ENCODE peak calls at places on chromosomes 11 and 22, in eight cellular contexts. L is fibroblast of the aortic adventitia, D is spleen, I is RWPE1, H is tibial nerve, W is PC-3, O is HL-60, T is cardiac fibroblast. E is an unnamed sample.
A peak's percentile ranks its signal among the peaks of the same experiment; 100 is the strongest.

GRCh38 chr11:41534861-41535260 is 75.4 kb upstream of the LRRC4C start:
- DNase-seq in D (no peak), L (no peak), T (no peak), I (no peak), O (no peak), H (no peak), W (peak; percentile 59), E (no peak)

GRCh38 chr22:25781801-25782200 is 39.8 kb downstream of the MYO18B start:
- DNase-seq in H (no peak), W (no peak), T (no peak), O (no peak), L (no peak), D (no peak), I (no peak), E (no peak)

GRCh38 chr11:726278-726915 is 20.4 kb downstream of the EPS8L2 start:
- DNase-seq in I (peak; percentile 80), L (peak; percentile 49), O (peak; percentile 62), T (no peak), H (no peak), D (peak; percentile 94), W (no peak), E (peak; percentile 39)

GRCh38 chr11:117428186-117428855 is 100.7 kb downstream of the CEP164 start:
- DNase-seq in I (no peak), D (peak; percentile 70), W (no peak), O (no peak), L (no peak), T (no peak), H (no peak), E (no peak)

GRCh38 chr11:102600666-102601065 is 24.5 kb downstream of the MMP20 start:
- DNase-seq in W (no peak), L (no peak), I (no peak), O (no peak), D (no peak), H (no peak), T (no peak), E (no peak)

GRCh38 chr11:74269161-74269809 is 42.2 kb downstream of the P4HA3 start:
- DNase-seq in L (peak; percentile 55), T (peak; percentile 73), H (no peak), I (no peak), O (no peak), W (no peak), D (no peak), E (no peak)

GRCh38 chr22:38937541-38937940 is 19.9 kb upstream of the APOBEC3A start:
- DNase-seq in W (no peak), L (no peak), H (no peak), T (no peak), I (no peak), D (no peak), O (no peak), E (no peak)

GRCh38 chr11:100910808-100911207 is 218.8 kb downstream of the PGR start:
- DNase-seq in L (no peak), O (no peak), W (no peak), D (no peak), T (no peak), I (no peak), H (no peak), E (no peak)

GRCh38 chr22:49355206-49355920 is 472.3 kb downstream of the BRD1 start:
- DNase-seq in W (no peak), D (peak; percentile 53), H (no peak), I (no peak), O (no peak), L (no peak), T (no peak), E (no peak)

GRCh38 chr11:33258631-33259184 is 1.5 kb downstream of the HIPK3 start:
- DNase-seq in I (no peak), D (no peak), T (peak; percentile 72), W (peak; percentile 38), L (peak; percentile 72), H (no peak), O (no peak), E (no peak)

GRCh38 chr22:50270302-50271010 is at the start of gene MAPK11:
- DNase-seq in L (peak; percentile 65), T (peak; percentile 73), O (no peak), D (peak; percentile 91), W (peak; percentile 54), H (peak; percentile 46), I (no peak), E (peak; percentile 86)

GRCh38 chr11:110463153-110463552 is 33.4 kb downstream of the FDX1 start:
- DNase-seq in I (no peak), D (peak; percentile 83), L (peak; percentile 72), H (peak; percentile 43), W (peak; percentile 51), T (peak; percentile 75), O (peak; percentile 15), E (no peak)

GRCh38 chr11:73400293-73400692 is 24.1 kb downstream of the RELT start:
- DNase-seq in T (no peak), O (no peak), W (no peak), L (no peak), H (peak; percentile 7), D (no peak), I (no peak), E (no peak)

GRCh38 chr11:48109046-48109666 is 107.5 kb upstream of the OR4B1 start:
- DNase-seq in T (peak; percentile 74), W (peak; percentile 69), O (peak; percentile 43), I (peak; percentile 60), L (peak; percentile 71), H (no peak), D (no peak), E (no peak)
- TF ChIP-seq CTCF in T (peak; percentile 27), W (peak; percentile 34), O (no peak), I (no peak), L (peak; percentile 38), H (peak; percentile 54), D (peak; percentile 34), E (peak; percentile 44)

GRCh38 chr22:40453676-40454075 is 83.3 kb downstream of the SGSM3 start:
- DNase-seq in O (no peak), L (no peak), T (no peak), W (no peak), H (no peak), I (no peak), D (no peak), E (no peak)
- TF ChIP-seq CTCF in O (no peak), L (no peak), T (no peak), W (no peak), H (no peak), I (no peak), D (no peak), E (no peak)

GRCh38 chr11:129694538-129694937 is 121.1 kb upstream of the TMEM45B start:
- DNase-seq in H (no peak), T (no peak), O (no peak), W (peak; percentile 36), L (no peak), I (no peak), D (no peak), E (no peak)
- TF ChIP-seq CTCF in H (no peak), T (no peak), O (no peak), W (peak; percentile 57), L (no peak), I (no peak), D (no peak), E (no peak)

GRCh38 chr22:22461111-22461510 is 47.4 kb downstream of the ZNF280B start:
- DNase-seq in D (no peak), H (no peak), I (no peak), W (no peak), O (no peak), T (no peak), L (no peak), E (no peak)

GRCh38 chr22:22458896-22459588 is 49.5 kb downstream of the ZNF280B start:
- DNase-seq in T (no peak), I (no peak), W (no peak), L (no peak), H (no peak), O (no peak), D (no peak), E (no peak)

GRCh38 chr22:22461583-22461982 is 47.0 kb downstream of the ZNF280B start:
- DNase-seq in O (no peak), L (no peak), T (no peak), W (no peak), D (no peak), I (no peak), H (no peak), E (no peak)

GRCh38 chr22:22460060-22460459 is 48.5 kb downstream of the ZNF280B start:
- DNase-seq in W (no peak), L (no peak), D (no peak), O (no peak), T (no peak), I (no peak), H (no peak), E (no peak)

GRCh38 chr22:22460635-22461034 is 47.9 kb downstream of the ZNF280B start:
- DNase-seq in T (peak; percentile 8), L (peak; percentile 16), O (no peak), W (peak; percentile 15), D (no peak), I (no peak), H (no peak), E (no peak)
- TF ChIP-seq CTCF in T (peak; percentile 54), L (peak; percentile 50), O (peak; percentile 15), W (peak; percentile 32), D (no peak), I (peak; percentile 16), H (no peak), E (peak; percentile 44)

DNA sequence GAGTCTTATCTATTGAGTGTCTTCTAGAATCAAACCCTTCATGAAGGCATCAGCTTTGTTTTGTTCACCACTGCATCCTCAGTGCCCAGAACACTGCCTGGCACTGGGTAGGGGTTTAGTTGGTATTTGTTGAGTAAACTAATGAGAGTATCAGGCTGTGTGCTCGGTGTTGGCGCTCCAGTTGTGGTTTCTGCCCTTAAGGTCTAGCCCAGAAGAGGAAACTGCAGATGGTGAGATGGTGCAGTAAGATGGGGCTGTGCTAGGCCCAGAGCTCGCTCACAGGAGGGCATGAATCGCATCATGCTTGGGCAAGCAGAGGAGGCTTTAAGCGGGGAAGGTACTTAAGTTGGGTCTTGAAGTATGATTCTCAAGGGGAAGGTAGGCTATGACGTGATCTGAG is 97.2 kb downstream of the FBXO7 start:
- DNase-seq in H (no peak), T (no peak), O (no peak), L (no peak), W (no peak), I (no peak), D (no peak), E (no peak)
- TF ChIP-seq CTCF in H (no peak), T (no peak), O (no peak), L (no peak), W (no peak), I (no peak), D (no peak), E (no peak)

GRCh38 chr11:128520206-128520885 is 67.0 kb downstream of the ETS1 start:
- DNase-seq in T (no peak), O (no peak), H (no peak), I (no peak), D (no peak), L (no peak), W (no peak), E (no peak)
- TF ChIP-seq CTCF in T (peak; percentile 15), O (no peak), H (no peak), I (no peak), D (peak; percentile 27), L (peak; percentile 5), W (no peak), E (no peak)

DNA sequence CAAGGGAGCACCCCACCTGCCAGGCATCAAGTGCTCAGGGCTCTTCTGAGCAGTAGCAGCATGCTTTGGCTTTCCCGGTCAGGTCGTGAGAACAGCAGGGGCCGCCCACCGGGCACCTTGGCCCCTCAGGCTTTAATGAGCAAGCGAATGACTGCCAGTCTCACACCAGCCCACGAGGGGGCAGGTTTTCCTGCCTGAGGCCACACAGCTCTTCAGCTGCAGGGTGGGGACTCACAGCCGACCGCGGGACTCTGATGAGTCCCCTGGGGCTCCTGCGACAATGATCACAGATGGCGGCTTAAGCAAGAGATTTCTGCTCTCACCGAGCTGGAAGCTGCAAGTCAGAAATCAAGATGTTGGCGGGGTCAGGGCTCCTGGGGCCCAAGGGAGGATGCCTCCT is 14.3 kb upstream of the FGF19 start:
- DNase-seq in H (no peak), D (no peak), L (no peak), O (no peak), W (peak; percentile 77), T (peak; percentile 20), I (peak; percentile 19), E (peak; percentile 58)
- TF ChIP-seq CTCF in H (peak; percentile 51), D (no peak), L (peak; percentile 49), O (no peak), W (peak; percentile 87), T (peak; percentile 64), I (no peak), E (peak; percentile 84)